ENCODE peak calls at places on chromosomes 16 and 17, in five cellular contexts. V is GM12878, M is esophagus squamous epithelium, L is heart left ventricle, A is A549. N is an unnamed sample.

GRCh38 chr16:4081577-4082021 is 34.6 kb downstream of the ADCY9 start:
- DNase-seq in A (no peak), M (no peak), L (no peak), V (no peak), N (peak; percentile 34)

GRCh38 chr17:2090804-2091534 is 36.1 kb downstream of the HIC1 start:
- DNase-seq in M (no peak), A (peak; percentile 54), V (no peak), L (peak; percentile 86), N (peak; percentile 78)

GRCh38 chr17:77404812-77405581 is 264.2 kb downstream of the SEC14L1 start:
- DNase-seq in A (no peak), L (peak; percentile 74), M (no peak), V (peak; percentile 60), N (peak; percentile 46)

GRCh38 chr17:28227278-28228108 is 91.5 kb upstream of the TMEM97 start:
- DNase-seq in V (no peak), A (peak; percentile 94), L (peak; percentile 37), M (no peak), N (no peak)

GRCh38 chr16:23530062-23530461 is 19.8 kb upstream of the GGA2 start:
- DNase-seq in A (no peak), L (no peak), V (no peak), M (no peak), N (no peak)

GRCh38 chr17:80999224-81000088 is 7.8 kb downstream of the CHMP6 start:
- DNase-seq in A (no peak), M (no peak), V (no peak), L (no peak), N (no peak)

GRCh38 chr16:11576427-11577289 is 10.1 kb downstream of the LITAF start:
- DNase-seq in A (no peak), V (peak; percentile 82), M (no peak), L (no peak), N (no peak)

GRCh38 chr16:83689385-83689831 is 118.4 kb upstream of the HSBP1 start:
- DNase-seq in L (no peak), A (no peak), V (peak; percentile 17), M (no peak), N (no peak)

GRCh38 chr17:72656114-72656763 is 436.2 kb downstream of the SLC39A11 start:
- DNase-seq in V (no peak), L (no peak), M (no peak), A (no peak), N (no peak)

GRCh38 chr17:41593306-41594095 is 6.8 kb upstream of the KRT14 start:
- DNase-seq in L (no peak), A (no peak), V (no peak), M (no peak), N (no peak)

GRCh38 chr16:3938843-3939624 is 58.5 kb upstream of the CREBBP start:
- DNase-seq in A (peak; percentile 86), V (no peak), M (no peak), L (no peak), N (peak; percentile 45)

GRCh38 chr17:43671755-43672502 is 10.2 kb upstream of the MEOX1 start:
- DNase-seq in V (no peak), L (no peak), M (no peak), A (no peak), N (no peak)

GRCh38 chr16:24141466-24141865 is 114.7 kb upstream of the CACNG3 start:
- DNase-seq in V (no peak), A (no peak), M (no peak), L (no peak), N (no peak)

GRCh38 chr16:17369441-17369951 is 101.3 kb downstream of the XYLT1 start:
- DNase-seq in M (peak; percentile 32), L (peak; percentile 59), V (peak; percentile 53), A (no peak), N (peak; percentile 35)

GRCh38 chr16:82643136-82643535 is 16.4 kb downstream of the CDH13 start:
- DNase-seq in A (no peak), V (no peak), L (no peak), M (no peak), N (no peak)

GRCh38 chr17:8729421-8729820 is 15.2 kb downstream of the CCDC42 start:
- DNase-seq in M (no peak), A (no peak), L (no peak), V (no peak), N (no peak)

DNA sequence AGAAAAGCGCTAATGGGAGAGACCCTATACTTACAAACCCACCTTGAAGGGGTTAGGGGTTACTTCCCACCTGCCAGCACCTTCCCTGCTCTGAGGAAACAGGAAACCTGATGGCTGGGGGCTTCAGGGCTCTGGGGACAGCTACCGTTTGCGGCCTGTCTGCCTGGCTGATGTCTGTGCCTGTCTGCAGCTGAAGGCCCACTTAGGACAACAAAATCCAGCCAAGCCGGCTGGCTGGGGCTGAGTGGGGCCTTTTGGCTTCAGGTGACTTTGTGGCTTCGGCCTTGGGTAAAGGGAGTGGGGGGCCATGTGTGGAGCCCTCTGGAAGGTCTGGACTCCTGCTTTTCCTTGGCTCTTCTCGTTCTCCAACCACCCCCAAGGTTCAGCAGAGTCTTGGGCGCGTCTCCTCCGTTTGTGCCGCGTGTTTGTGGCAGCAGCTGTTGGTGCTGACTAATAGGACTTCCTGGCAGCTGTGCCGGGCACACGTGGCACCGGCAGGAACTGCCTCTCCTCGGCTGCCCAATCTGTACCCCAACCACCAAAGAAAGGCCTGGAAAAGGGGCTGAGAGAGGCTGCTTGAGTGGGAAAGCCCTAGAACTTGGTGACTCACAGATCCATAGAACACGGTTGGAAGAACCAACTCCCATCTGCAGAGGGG is 186.7 kb downstream of the MSI2 start:
- DNase-seq in V (no peak), M (no peak), L (peak; percentile 75), A (no peak), N (no peak)
- TF ChIP-seq POLR2A in V (no peak), M (peak; percentile 34), L (no peak), A (no peak), N (no peak)

DNA sequence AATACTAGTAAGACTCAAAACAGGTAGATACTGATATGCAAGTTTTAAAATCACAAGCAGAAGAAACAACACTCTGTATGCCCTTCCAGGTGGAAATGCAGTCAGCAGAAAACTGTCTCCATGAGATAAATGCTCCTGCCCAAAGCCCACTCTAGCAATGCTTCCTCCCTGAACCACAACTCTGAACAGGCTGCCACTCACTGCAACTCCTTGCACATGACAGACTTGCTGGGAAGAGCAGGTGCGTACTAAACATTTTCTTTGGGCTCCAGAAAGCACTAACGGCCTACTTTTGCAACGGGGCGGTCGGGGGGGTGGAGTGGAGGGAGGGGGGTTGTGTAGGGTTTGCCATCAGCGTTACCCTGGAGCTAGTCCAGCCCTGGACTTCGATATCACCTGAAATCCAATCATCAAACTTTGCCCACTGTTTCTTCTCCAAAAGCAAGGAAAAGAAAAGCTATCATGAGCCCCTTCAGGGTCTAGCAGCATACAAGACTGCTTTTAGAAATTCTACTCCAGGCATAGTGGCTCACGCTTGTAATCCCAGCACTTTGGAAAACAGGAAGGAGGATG is 46.1 kb downstream of the ANKRD11 start:
- DNase-seq in A (no peak), M (no peak), L (no peak), V (no peak), N (no peak)
- H3K4me1 ChIP-seq in A (peaks cover 81% of the 10 kb centered on the region), M (peaks cover 100% of the 10 kb centered on the region), L (peaks cover 10% of the 10 kb centered on the region), V (peaks cover 38% of the 10 kb centered on the region), N (peaks cover 4% of the 10 kb centered on the region)

DNA sequence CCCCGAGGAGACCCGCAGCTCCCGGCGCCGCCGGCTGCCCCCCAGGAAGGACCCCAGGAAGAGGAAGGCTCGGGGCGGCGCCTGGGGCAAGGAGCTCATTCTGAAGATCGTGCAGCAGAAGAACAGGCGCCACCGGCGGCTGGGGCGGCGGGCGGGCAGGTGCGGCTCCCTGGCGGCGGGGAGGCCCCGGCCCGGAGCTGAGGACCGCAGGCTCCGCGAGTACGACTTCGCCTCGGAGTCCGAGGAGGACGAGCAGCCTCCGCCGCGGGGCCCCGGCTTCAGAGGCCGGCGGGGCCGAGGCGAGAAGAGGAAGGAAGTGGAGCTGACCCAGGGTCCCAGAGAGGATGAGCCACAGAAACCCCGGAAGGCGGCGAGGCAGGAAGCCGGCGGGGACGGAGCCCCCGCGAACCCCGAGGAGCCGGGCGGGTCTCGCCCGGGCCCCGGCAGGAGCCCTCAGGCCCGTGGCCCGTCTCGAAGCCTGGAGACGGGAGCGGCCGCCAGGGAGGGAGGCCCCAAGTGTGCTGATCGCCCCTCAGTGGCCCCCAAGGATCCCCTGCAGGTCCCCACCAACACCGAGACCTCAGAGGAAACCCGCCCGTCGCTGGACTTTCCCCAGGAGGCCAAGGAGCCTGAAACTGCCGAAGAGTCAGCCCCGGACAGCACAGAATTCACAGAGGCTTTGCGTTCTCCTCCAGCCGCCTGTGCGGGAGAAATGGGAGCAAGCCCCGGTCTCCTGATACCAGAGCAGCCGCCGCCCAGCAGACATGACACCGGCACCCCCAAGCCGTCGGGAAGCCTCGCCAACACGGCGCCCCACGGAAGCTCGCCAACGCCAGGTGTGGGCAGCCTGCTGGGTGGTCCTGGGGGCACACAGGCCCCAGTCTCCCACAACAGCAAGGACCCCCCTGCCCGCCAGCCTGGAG is 22.3 kb upstream of the ZFPM1 start:
- DNase-seq in L (no peak), M (no peak), A (no peak), V (no peak), N (no peak)
- TF ChIP-seq POLR2A in L (no peak), M (no peak), A (no peak), V (peak; percentile 45), N (no peak)

DNA sequence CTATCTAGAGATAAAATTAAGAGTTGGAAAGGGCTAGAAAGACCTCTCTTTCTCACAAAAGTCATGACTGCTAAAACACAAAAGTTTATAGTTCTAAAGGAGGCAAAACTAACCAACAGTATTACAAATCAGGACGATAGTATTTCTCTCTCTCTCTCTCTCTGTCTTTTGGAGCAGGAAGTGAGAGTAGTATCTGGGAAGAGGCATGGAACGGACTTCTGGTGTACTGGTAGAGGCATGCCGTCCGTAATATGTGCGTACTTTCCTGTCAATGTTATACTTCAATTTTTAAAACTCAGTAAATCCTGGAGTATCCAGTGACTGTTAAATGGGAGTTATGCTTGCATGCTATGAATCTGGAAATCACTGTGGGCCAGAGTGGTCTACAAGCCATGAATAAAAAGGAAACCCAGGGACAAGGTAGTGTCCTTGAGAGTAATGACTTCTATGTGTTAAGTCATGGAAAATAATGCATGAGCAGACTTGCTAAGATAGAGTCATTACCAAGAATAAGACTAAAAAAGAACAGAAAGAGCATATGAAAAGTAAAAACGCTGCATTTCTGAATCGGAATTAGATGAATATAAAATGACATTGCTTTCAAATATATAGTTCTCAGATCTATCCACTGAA is 49.8 kb upstream of the ANKFY1 start:
- DNase-seq in A (no peak), V (no peak), L (no peak), M (no peak), N (no peak)
- H3K4me1 ChIP-seq in A (peaks cover 43% of the 10 kb centered on the region), V (peaks cover 18% of the 10 kb centered on the region), L (peaks cover 7% of the 10 kb centered on the region), M (peaks cover 96% of the 10 kb centered on the region), N (peaks cover 7% of the 10 kb centered on the region)